ENCODE peak calls at places on chromosomes 5 and 9, in seven cellular contexts. W, Z, U, H, D, K and F are unnamed samples.

GRCh38 chr5:108259306-108259705 is 122.6 kb downstream of the FBXL17 start:
- DNase-seq in W (no peak), Z (peak; percentile 27), U (no peak), H (peak; percentile 53), D (no peak), K (no peak), F (no peak)

GRCh38 chr9:38046669-38047300 is 22.2 kb downstream of the SHB start:
- DNase-seq in W (no peak), Z (peak; percentile 64), U (peak; percentile 90), H (peak; percentile 69), D (peak; percentile 46), K (no peak), F (no peak)

GRCh38 chr5:96081276-96081858 is 119.7 kb upstream of the ELL2 start:
- DNase-seq in W (no peak), Z (peak; percentile 40), U (no peak), H (peak; percentile 34), D (no peak), K (no peak), F (no peak)

GRCh38 chr5:54215233-54215736 is 95.1 kb downstream of the ARL15 start:
- DNase-seq in W (no peak), Z (no peak), U (no peak), H (no peak), D (no peak), K (peak; percentile 89), F (no peak)

GRCh38 chr5:171630047-171630669 is 155.5 kb upstream of the SMIM23 start:
- DNase-seq in W (peak; percentile 63), Z (peak; percentile 46), U (peak; percentile 78), H (peak; percentile 52), D (peak; percentile 54), K (peak; percentile 64), F (peak; percentile 85)

GRCh38 chr5:55933377-55934116 is 61.2 kb downstream of the IL6ST start:
- DNase-seq in W (no peak), Z (no peak), U (no peak), H (no peak), D (no peak), K (no peak), F (no peak)

GRCh38 chr5:135353952-135354721 is 44.9 kb downstream of the MACROH2A1 start:
- DNase-seq in W (no peak), Z (peak; percentile 84), U (no peak), H (peak; percentile 96), D (peak; percentile 76), K (no peak), F (no peak)

GRCh38 chr5:73300520-73301207 is 127.7 kb downstream of the TMEM174 start:
- DNase-seq in W (no peak), Z (no peak), U (no peak), H (no peak), D (no peak), K (no peak), F (no peak)

GRCh38 chr9:127574089-127574921 is 37.8 kb upstream of the STXBP1 start:
- DNase-seq in W (no peak), Z (peak; percentile 47), U (no peak), H (no peak), D (no peak), K (no peak), F (no peak)

GRCh38 chr9:130945173-130945572 is 6.1 kb upstream of the FIBCD1 start:
- DNase-seq in W (no peak), Z (no peak), U (no peak), H (no peak), D (no peak), K (no peak), F (no peak)

GRCh38 chr5:80782626-80783025 is 127.8 kb upstream of the DHFR start:
- DNase-seq in W (no peak), Z (no peak), U (no peak), H (no peak), D (no peak), K (no peak), F (no peak)

GRCh38 chr5:128436825-128437224 is 101.2 kb downstream of the FBN2 start:
- DNase-seq in W (no peak), Z (peak; percentile 68), U (no peak), H (peak; percentile 93), D (peak; percentile 96), K (no peak), F (no peak)

GRCh38 chr9:32378496-32378895 is 5.9 kb upstream of the ACO1 start:
- DNase-seq in W (no peak), Z (peak; percentile 86), U (peak; percentile 53), H (peak; percentile 81), D (peak; percentile 59), K (peak; percentile 81), F (no peak)

GRCh38 chr9:133274236-133275104 is 531 bp downstream of the ABO start:
- DNase-seq in W (no peak), Z (no peak), U (no peak), H (no peak), D (no peak), K (no peak), F (peak; percentile 83)

GRCh38 chr5:17121776-17122175 is 95.7 kb upstream of the BASP1 start:
- DNase-seq in W (no peak), Z (no peak), U (no peak), H (no peak), D (no peak), K (no peak), F (no peak)

GRCh38 chr5:17056056-17056690 is 120.1 kb upstream of the MYO10 start:
- DNase-seq in W (no peak), Z (peak; percentile 31), U (no peak), H (no peak), D (no peak), K (peak; percentile 23), F (no peak)

GRCh38 chr9:95189230-95190098 is 128.0 kb downstream of the FANCC start:
- DNase-seq in W (peak; percentile 23), Z (peak; percentile 88), U (no peak), H (peak; percentile 91), D (peak; percentile 85), K (no peak), F (no peak)

GRCh38 chr5:98767563-98767962 is 5.9 kb upstream of the RGMB start:
- DNase-seq in W (no peak), Z (no peak), U (no peak), H (peak; percentile 13), D (no peak), K (no peak), F (no peak)

GRCh38 chr9:106697390-106697789 is 165.6 kb upstream of the ZNF462 start:
- DNase-seq in W (no peak), Z (no peak), U (peak; percentile 33), H (no peak), D (no peak), K (no peak), F (no peak)

GRCh38 chr9:72092820-72093219 is 32.4 kb upstream of the C9orf57 start:
- DNase-seq in W (no peak), Z (no peak), U (no peak), H (no peak), D (no peak), K (no peak), F (no peak)

GRCh38 chr5:57032151-57032551 is 80.2 kb upstream of the MIER3 start:
- DNase-seq in W (no peak), Z (no peak), U (no peak), H (no peak), D (no peak), K (no peak), F (peak; percentile 34)

GRCh38 chr9:97373311-97373710 is 38.6 kb upstream of the TDRD7 start:
- DNase-seq in W (no peak), Z (no peak), U (peak; percentile 4), H (no peak), D (no peak), K (no peak), F (no peak)

DNA sequence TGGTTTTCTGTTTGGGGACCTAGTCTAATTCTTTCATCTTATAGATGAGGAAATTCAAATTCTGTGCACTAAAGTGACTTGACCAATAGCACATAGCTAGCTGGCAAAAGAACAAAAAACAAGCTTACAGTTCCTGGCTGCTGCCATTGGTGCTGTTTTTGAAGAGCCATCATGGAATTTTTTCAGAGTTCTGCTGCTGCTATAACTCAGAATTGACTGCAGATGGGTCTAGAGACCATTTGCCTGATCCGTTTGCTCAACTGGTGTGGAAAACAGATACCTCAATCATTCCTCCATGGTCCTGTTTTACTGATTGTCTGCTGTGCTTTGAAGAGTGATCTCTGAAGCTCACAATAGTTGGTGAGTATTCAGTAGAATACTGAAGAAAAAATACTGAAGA is 15.2 kb downstream of the FBXL7 start:
- DNase-seq in W (no peak), Z (peak; percentile 11), U (no peak), H (no peak), D (no peak), K (no peak), F (no peak)
- TF ChIP-seq CTCF in W (peak; percentile 26), Z (no peak), U (no peak), H (no peak), D (peak; percentile 17), K (no peak), F (peak; percentile 28)

GRCh38 chr5:159953609-159954008 is 37.3 kb downstream of the ADRA1B start:
- DNase-seq in W (no peak), Z (no peak), U (no peak), H (no peak), D (no peak), K (peak; percentile 47), F (no peak)

GRCh38 chr5:159947708-159948358 is 31.6 kb downstream of the ADRA1B start:
- DNase-seq in W (no peak), Z (peak; percentile 23), U (no peak), H (peak; percentile 69), D (no peak), K (no peak), F (no peak)

GRCh38 chr5:159955056-159955624 is 38.9 kb downstream of the ADRA1B start:
- DNase-seq in W (no peak), Z (no peak), U (no peak), H (no peak), D (no peak), K (no peak), F (no peak)

GRCh38 chr5:159951834-159952233 is 35.6 kb downstream of the ADRA1B start:
- DNase-seq in W (no peak), Z (no peak), U (no peak), H (peak; percentile 51), D (no peak), K (no peak), F (no peak)

GRCh38 chr5:159951387-159951786 is 35.1 kb downstream of the ADRA1B start:
- DNase-seq in W (no peak), Z (no peak), U (peak; percentile 52), H (peak; percentile 27), D (peak; percentile 38), K (peak; percentile 24), F (no peak)
- TF ChIP-seq CTCF in W (no peak), Z (peak; percentile 40), U (peak; percentile 58), H (peak; percentile 36), D (no peak), K (peak; percentile 51), F (peak; percentile 47)

GRCh38 chr5:76145945-76146344 is 62.8 kb downstream of the SV2C start:
- DNase-seq in W (no peak), Z (no peak), U (peak; percentile 46), H (peak; percentile 1), D (no peak), K (peak; percentile 42), F (no peak)
- TF ChIP-seq CTCF in W (no peak), Z (no peak), U (peak; percentile 34), H (no peak), D (peak; percentile 13), K (peak; percentile 50), F (peak; percentile 8)

DNA sequence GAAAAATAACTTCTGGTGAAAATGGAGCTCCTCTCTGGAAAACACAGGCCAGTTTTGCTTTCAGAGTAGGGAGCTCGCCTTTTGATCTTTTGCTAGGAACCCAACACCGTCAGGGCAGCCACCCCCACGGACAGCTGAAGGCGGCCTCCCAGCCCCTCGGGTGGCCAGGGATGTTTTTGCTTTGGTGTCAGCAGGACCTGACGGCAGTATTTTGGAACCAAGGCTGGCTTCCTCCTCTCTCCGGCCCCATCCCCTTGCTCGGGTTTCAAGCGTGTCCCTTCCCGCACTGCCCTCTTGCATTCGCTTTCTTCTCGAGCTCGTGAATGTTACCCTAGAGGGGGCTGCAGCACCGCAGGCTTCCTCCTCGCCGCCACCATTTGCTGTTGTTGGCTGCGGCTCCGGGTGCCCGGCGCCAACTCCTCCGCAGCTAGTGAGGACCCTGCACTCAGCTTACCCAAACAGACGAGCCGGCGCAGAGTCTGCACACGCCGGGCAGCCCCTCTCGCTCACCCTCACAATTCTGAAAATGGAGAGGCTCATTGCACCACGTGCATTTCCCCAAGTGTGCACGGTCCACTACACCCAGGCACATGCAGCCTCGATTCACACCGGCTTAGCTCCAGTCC is 35.5 kb upstream of the ADAMTSL1 start:
- DNase-seq in W (peak; percentile 38), Z (peak; percentile 57), U (no peak), H (peak; percentile 44), D (peak; percentile 50), K (peak; percentile 4), F (no peak)
- TF ChIP-seq CTCF in W (peak; percentile 47), Z (peak; percentile 45), U (no peak), H (peak; percentile 41), D (peak; percentile 65), K (no peak), F (peak; percentile 25)